ENCODE peak calls at places on chromosomes 7 and 10, in seven cellular contexts. Q is IMR-90, B is mesendoderm, X is mesenchymal stem cell, A is H1, K is H9, J is trophoblast cell. R is an unnamed sample.

GRCh38 chr10:97687785-97688781 is 1.0 kb upstream of the AVPI1 start:
- DNase-seq in X (peak; percentile 90), B (no peak), Q (peak; percentile 93), J (peak; percentile 50), K (no peak), A (no peak), R (no peak)

GRCh38 chr7:50782376-50783208 is at the start of gene GRB10:
- DNase-seq in Q (peak; percentile 20), A (peak; percentile 83), J (peak; percentile 49), K (peak; percentile 72), B (peak; percentile 56), X (peak; percentile 40), R (peak; percentile 62)

GRCh38 chr7:142606081-142606480 is 143.2 kb upstream of the PRSS1 start:
- DNase-seq in X (no peak), J (no peak), K (no peak), Q (no peak), B (no peak), A (no peak), R (no peak)

GRCh38 chr7:83648464-83649241 is at the start of gene SEMA3E:
- DNase-seq in K (peak; percentile 65), J (peak; percentile 51), B (peak; percentile 96), A (peak; percentile 54), X (peak; percentile 83), Q (peak; percentile 35), R (peak; percentile 33)

GRCh38 chr7:87341441-87341840 is 4.0 kb upstream of the CROT start:
- DNase-seq in Q (no peak), X (no peak), K (no peak), A (no peak), B (no peak), J (no peak), R (no peak)

GRCh38 chr10:48589266-48589665 is 15.6 kb downstream of the ARHGAP22 start:
- DNase-seq in J (no peak), Q (peak; percentile 97), K (no peak), X (peak; percentile 16), B (no peak), A (no peak), R (no peak)

GRCh38 chr10:115665549-115665948 is 572.4 kb downstream of the ATRNL1 start:
- DNase-seq in B (no peak), J (no peak), A (no peak), X (no peak), K (no peak), Q (no peak), R (no peak)

GRCh38 chr10:102752934-102753664 is 9.4 kb downstream of the WBP1L start:
- DNase-seq in Q (peak; percentile 83), J (peak; percentile 59), X (peak; percentile 91), K (peak; percentile 49), B (peak; percentile 83), A (no peak), R (no peak)

GRCh38 chr7:89474456-89474855 is 678.9 kb upstream of the TEX47 start:
- DNase-seq in A (no peak), Q (no peak), J (no peak), K (no peak), X (no peak), B (no peak), R (no peak)

GRCh38 chr10:3122486-3123205 is 49.9 kb downstream of the PITRM1 start:
- DNase-seq in B (no peak), A (no peak), J (peak; percentile 83), X (no peak), K (no peak), Q (no peak), R (no peak)

GRCh38 chr10:17617031-17617911 is at the start of gene HACD1:
- DNase-seq in Q (peak; percentile 75), K (peak; percentile 89), A (peak; percentile 84), J (peak; percentile 83), X (peak; percentile 79), B (peak; percentile 89), R (peak; percentile 80)

GRCh38 chr7:6027806-6028365 is 3.3 kb upstream of the ANKRD61 start:
- DNase-seq in X (no peak), Q (no peak), J (no peak), K (no peak), B (no peak), A (no peak), R (no peak)

GRCh38 chr10:63677001-63677400 is 155.8 kb downstream of the REEP3 start:
- DNase-seq in Q (no peak), J (no peak), X (no peak), K (no peak), B (no peak), A (no peak), R (no peak)

GRCh38 chr7:99404235-99404976 is 4.0 kb downstream of the PDAP1 start:
- DNase-seq in B (no peak), J (peak; percentile 48), X (peak; percentile 37), A (no peak), Q (peak; percentile 59), K (no peak), R (no peak)

GRCh38 chr7:3464900-3465622 is 164.0 kb downstream of the SDK1 start:
- DNase-seq in A (no peak), J (no peak), X (no peak), Q (no peak), B (no peak), K (no peak), R (no peak)

GRCh38 chr10:33657913-33658312 is 323.4 kb upstream of the NRP1 start:
- DNase-seq in K (no peak), J (no peak), Q (no peak), B (no peak), A (no peak), X (no peak), R (no peak)

GRCh38 chr7:157513682-157514081 is 176.9 kb downstream of the DNAJB6 start:
- DNase-seq in Q (no peak), B (no peak), J (no peak), A (no peak), X (no peak), K (no peak), R (no peak)

GRCh38 chr10:520402-520787 is 169.1 kb downstream of the DIP2C start:
- DNase-seq in K (peak; percentile 53), J (peak; percentile 53), Q (peak; percentile 27), A (no peak), B (peak; percentile 57), X (no peak), R (no peak)

GRCh38 chr10:129470103-129470851 is 3.2 kb downstream of the MGMT start:
- DNase-seq in K (no peak), B (no peak), X (no peak), A (no peak), Q (no peak), J (no peak), R (no peak)

GRCh38 chr10:132506711-132507466 is 30.7 kb upstream of the INPP5A start:
- DNase-seq in Q (peak; percentile 55), A (no peak), X (no peak), K (peak; percentile 14), B (no peak), J (no peak), R (no peak)

GRCh38 chr10:88286030-88286429 is 297.1 kb downstream of the RNLS start:
- DNase-seq in J (no peak), Q (no peak), X (no peak), B (no peak), K (no peak), A (no peak), R (no peak)

GRCh38 chr10:13518076-13518692 is 10.6 kb downstream of the BEND7 start:
- DNase-seq in X (peak; percentile 19), Q (peak; percentile 22), J (peak; percentile 34), A (peak; percentile 76), K (peak; percentile 61), B (peak; percentile 43), R (no peak)

GRCh38 chr7:140883378-140883777 is 41.4 kb downstream of the BRAF start:
- DNase-seq in B (no peak), Q (no peak), X (no peak), A (no peak), K (no peak), J (no peak), R (no peak)
- H2BK120ac ChIP-seq in B (no peak overlapping the region), Q (no peak overlapping the region), X (no peak overlapping the region), A (no peak overlapping the region), K (no peak overlapping the region), J (no peak overlapping the region), R (no peak overlapping the region)

DNA sequence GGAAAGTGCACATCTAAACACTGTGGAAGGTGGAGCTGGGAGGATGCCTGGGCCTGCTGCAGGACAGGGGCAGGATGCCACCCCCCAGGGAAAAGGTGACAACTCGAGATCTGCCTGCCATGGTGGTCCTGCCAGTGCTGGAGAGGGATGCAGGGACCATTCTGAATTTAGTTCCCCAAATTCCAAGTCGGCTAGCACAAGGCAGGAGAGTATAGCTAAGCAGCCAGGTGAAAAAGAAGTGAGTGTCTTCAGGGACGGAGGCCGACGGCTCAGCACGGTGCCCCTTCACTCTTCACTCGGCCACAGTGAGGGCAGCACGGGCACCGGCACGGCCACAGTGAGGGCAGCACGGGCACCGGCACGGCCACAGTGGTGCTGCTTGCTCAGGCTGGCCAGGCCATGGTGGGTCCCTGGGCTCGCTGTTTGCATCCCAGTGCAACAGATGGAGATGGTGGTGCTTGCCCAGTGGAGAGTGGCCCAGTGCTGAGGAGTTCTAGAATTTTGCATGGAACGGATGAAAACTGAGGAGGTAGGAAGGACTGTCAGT is 161.3 kb upstream of the SHH start:
- DNase-seq in A (no peak), Q (no peak), X (no peak), J (no peak), B (no peak), K (peak; percentile 12), R (no peak)
- H2BK120ac ChIP-seq in A (no peak overlapping the region), Q (no peak overlapping the region), X (no peak overlapping the region), J (no peak overlapping the region), B (no peak overlapping the region), K (no peak overlapping the region), R (no peak overlapping the region)

DNA sequence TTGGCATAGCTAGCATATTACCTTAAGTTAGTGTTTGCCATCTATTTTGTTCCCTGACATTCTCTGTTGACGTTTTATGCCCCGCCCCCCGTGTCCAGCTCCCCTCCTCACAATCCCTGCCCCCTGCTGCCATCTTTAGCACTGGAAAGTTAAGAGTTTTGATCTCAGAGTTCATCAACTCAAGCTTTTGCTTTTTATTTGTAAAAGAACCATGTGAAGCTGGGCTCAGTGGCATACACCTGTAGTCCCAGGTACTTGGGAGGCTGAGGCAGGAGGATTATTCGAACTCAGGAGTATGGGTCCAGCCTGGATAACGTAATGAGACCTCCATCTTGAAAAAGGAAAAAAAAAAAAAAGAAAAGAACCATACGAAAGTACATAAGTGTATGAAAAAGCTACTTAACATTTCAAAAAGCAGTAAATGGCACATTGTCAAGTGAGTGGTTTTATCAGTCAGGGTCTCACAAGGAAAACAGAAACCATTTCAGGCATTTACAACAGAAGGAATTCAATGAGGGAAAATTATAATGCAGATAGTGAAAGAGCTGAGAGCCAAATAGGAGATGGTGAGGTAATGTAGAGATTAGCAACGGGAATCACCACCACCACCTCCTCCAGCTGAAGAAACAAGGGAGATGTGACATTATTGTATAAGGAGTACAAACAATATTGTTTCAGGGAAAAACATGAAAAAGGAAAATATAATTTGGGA is 64.9 kb downstream of the MCU start:
- DNase-seq in B (peak; percentile 59), K (peak; percentile 49), Q (peak; percentile 50), X (peak; percentile 11), J (no peak), A (no peak), R (no peak)
- H2BK120ac ChIP-seq in B (no peak overlapping the region), K (no peak overlapping the region), Q (no peak overlapping the region), X (no peak overlapping the region), J (no peak overlapping the region), A (no peak overlapping the region), R (no peak overlapping the region)

DNA sequence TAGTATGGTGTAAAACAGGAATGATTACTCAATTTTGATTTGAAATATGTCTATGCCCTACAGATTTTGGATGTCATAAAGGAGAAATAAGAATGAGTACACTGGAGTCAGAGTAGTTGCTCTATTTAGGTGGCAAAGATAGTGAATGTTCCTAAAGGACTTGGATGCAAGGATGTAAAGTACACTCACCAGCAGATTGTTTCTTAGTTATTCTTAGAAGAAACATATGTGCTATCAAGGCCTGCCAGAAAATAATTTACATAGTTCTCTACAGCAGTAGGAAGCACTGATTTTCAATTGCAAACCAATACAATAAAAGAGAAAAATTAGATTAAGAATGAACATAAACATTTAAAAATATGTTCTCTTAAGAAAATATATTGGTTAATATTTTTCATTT is 259.4 kb downstream of the PPP1R3A start:
- DNase-seq in B (no peak), X (no peak), Q (no peak), J (no peak), K (no peak), A (no peak), R (no peak)
- H2BK120ac ChIP-seq in B (no peak overlapping the region), X (no peak overlapping the region), Q (no peak overlapping the region), J (no peak overlapping the region), K (no peak overlapping the region), A (no peak overlapping the region), R (no peak overlapping the region)